ENCODE peak calls at places on chromosomes 13 and 19, in ten cellular contexts. R, O, M, C, E, Q, I, W, G and N are unnamed samples.

GRCh38 chr13:41026806-41027205 is 7.7 kb upstream of the ELF1 start:
- DNase-seq in R (no peak), O (no peak), M (no peak), C (no peak), E (no peak), Q (no peak), I (no peak), W (no peak), G (no peak), N (no peak)

GRCh38 chr13:113009743-113010509 is 40.9 kb downstream of the MCF2L start:
- DNase-seq in R (no peak), O (no peak), M (peak), C (peak), E (no peak), Q (no peak), I (no peak), W (no peak), G (no peak), N (no peak)

GRCh38 chr19:661427-662196 is 1.4 kb downstream of the RNF126 start:
- DNase-seq in R (no peak), O (peak), M (peak), C (no peak), E (peak), Q (peak), I (no peak), W (peak), G (no peak), N (no peak)

GRCh38 chr19:19111138-19111835 is 27.0 kb downstream of the TMEM161A start:
- DNase-seq in R (no peak), O (no peak), M (no peak), C (no peak), E (no peak), Q (no peak), I (no peak), W (no peak), G (no peak), N (no peak)

GRCh38 chr13:27279506-27279905 is 8.9 kb downstream of the RASL11A start:
- DNase-seq in R (no peak), O (no peak), M (no peak), C (no peak), E (no peak), Q (no peak), I (no peak), W (no peak), G (no peak), N (no peak)

GRCh38 chr13:27273658-27274425 is 3.2 kb downstream of the RASL11A start:
- DNase-seq in R (no peak), O (no peak), M (no peak), C (no peak), E (no peak), Q (peak), I (no peak), W (no peak), G (no peak), N (no peak)

GRCh38 chr19:30480097-30480496 is 107.9 kb downstream of the ZNF536 start:
- DNase-seq in R (no peak), O (no peak), M (no peak), C (no peak), E (no peak), Q (no peak), I (no peak), W (no peak), G (no peak), N (no peak)

GRCh38 chr13:109945206-109945960 is 159.0 kb upstream of the IRS2 start:
- DNase-seq in R (no peak), O (no peak), M (peak), C (no peak), E (no peak), Q (peak), I (peak), W (no peak), G (no peak), N (no peak)

GRCh38 chr13:49437705-49438104 is 6.2 kb downstream of the CAB39L start:
- DNase-seq in R (no peak), O (no peak), M (no peak), C (no peak), E (no peak), Q (no peak), I (no peak), W (no peak), G (no peak), N (no peak)

GRCh38 chr19:54905908-54906511 is at the start of gene NCR1:
- DNase-seq in R (no peak), O (no peak), M (peak), C (no peak), E (no peak), Q (no peak), I (no peak), W (no peak), G (no peak), N (no peak)